ENCODE peak calls at places on chromosomes 5 and 9, in five cellular contexts. S, X, T, B and G are unnamed samples.

GRCh38 chr9:37992924-37993349 is 76.1 kb downstream of the SHB start:
- DNase-seq in B (no peak), T (no peak), X (no peak), S (no peak), G (no peak)

GRCh38 chr9:36470891-36471290 is 70.8 kb upstream of the RNF38 start:
- DNase-seq in B (peak; percentile 73), S (no peak), X (peak; percentile 45), T (peak; percentile 76), G (peak; percentile 33)

GRCh38 chr5:27038476-27038875 is at the start of gene CDH9:
- DNase-seq in X (no peak), B (no peak), S (no peak), T (peak; percentile 4), G (no peak)

GRCh38 chr9:124008855-124009834 is 2.4 kb upstream of the LHX2 start:
- DNase-seq in B (no peak), X (no peak), S (no peak), T (no peak), G (no peak)

GRCh38 chr9:99594056-99594780 is 227.5 kb upstream of the NR4A3 start:
- DNase-seq in T (no peak), B (no peak), S (peak; percentile 10), X (no peak), G (no peak)

GRCh38 chr5:134656690-134657089 is 8.1 kb downstream of the SEC24A start:
- DNase-seq in T (peak; percentile 34), S (no peak), X (no peak), B (no peak), G (no peak)

GRCh38 chr9:36443581-36443980 is 43.5 kb upstream of the RNF38 start:
- DNase-seq in T (peak; percentile 71), X (no peak), B (no peak), S (no peak), G (no peak)

GRCh38 chr9:20941177-20941690 is 90.2 kb downstream of the HACD4 start:
- DNase-seq in X (peak; percentile 13), S (peak; percentile 59), T (peak; percentile 51), B (peak; percentile 57), G (peak; percentile 36)

GRCh38 chr9:36637491-36638270 is 65.0 kb downstream of the MELK start:
- DNase-seq in X (no peak), T (no peak), S (no peak), B (no peak), G (no peak)

GRCh38 chr9:129584136-129584535 is 36.8 kb downstream of the C9orf50 start:
- DNase-seq in T (peak; percentile 88), S (peak; percentile 69), B (peak; percentile 63), X (peak; percentile 32), G (peak; percentile 63)

GRCh38 chr9:138073808-138074207 is 196.2 kb downstream of the CACNA1B start:
- DNase-seq in T (no peak), S (no peak), B (no peak), X (no peak), G (no peak)

GRCh38 chr5:38807570-38808461 is 38.0 kb upstream of the OSMR start:
- DNase-seq in X (no peak), T (peak; percentile 92), S (no peak), B (no peak), G (no peak)